ENCODE peak calls at places on chromosomes 12 and 14, in ten cellular contexts. U is stimulated activated naive CD8-positive, alpha-beta T cell treated with anti-CD3 and anti-CD28 coated beads, Interleukin-15, Interleukin-2, amounts not matched to agents 100 U/mL and 50 U/mL, for 24 hours; L is activated CD4-positive, alpha-beta T cell treated with anti-CD3 and anti-CD28 coated beads, Interleukin-2, amount 50 U/mL, for 24 hours; R is retina; Q is dorsolateral prefrontal cortex; G is head of caudate nucleus; E is heart right ventricle; K is SW480; T is iPS DF 19.7; S is amniotic stem cell. V is an unnamed sample.

GRCh38 chr14:45091696-45092095 is 7.8 kb downstream of the PRPF39 start:
- DNase-seq in U (no peak), L (no peak), R (no peak), Q (no peak), G (no peak), E (no peak), K (no peak), T (no peak), S (no peak), V (no peak)

GRCh38 chr12:128543493-128543892 is 276.5 kb downstream of the TMEM132C start:
- DNase-seq in U (no peak), L (no peak), R (no peak), Q (no peak), G (no peak), E (no peak), K (no peak), T (no peak), S (no peak), V (no peak)

GRCh38 chr14:32728526-32728925 is 210.2 kb upstream of the NPAS3 start:
- DNase-seq in U (no peak), L (no peak), R (no peak), Q (no peak), G (no peak), E (no peak), K (no peak), T (no peak), S (no peak), V (no peak)

GRCh38 chr12:131883521-131883900 is 10.9 kb upstream of the ULK1 start:
- DNase-seq in U (no peak), L (no peak), R (no peak), Q (no peak), G (no peak), E (no peak), K (no peak), T (no peak), S (no peak), V (no peak)

GRCh38 chr12:4107436-4107878 is 166.1 kb upstream of the CCND2 start:
- DNase-seq in U (peak), L (no peak), R (no peak), Q (no peak), G (no peak), E (no peak), K (peak), T (peak), S (peak), V (peak)

GRCh38 chr14:64680013-64680674 is 24.1 kb upstream of the PLEKHG3 start:
- DNase-seq in U (no peak), L (no peak), R (no peak), Q (no peak), G (peak), E (no peak), K (peak), T (no peak), S (no peak), V (no peak)

GRCh38 chr12:56120158-56120846 is 2.2 kb downstream of the ZC3H10 start:
- DNase-seq in U (no peak), L (no peak), R (no peak), Q (no peak), G (no peak), E (no peak), K (peak), T (no peak), S (no peak), V (no peak)

GRCh38 chr12:129079719-129080118 is 226.4 kb downstream of the GLT1D1 start:
- DNase-seq in U (no peak), L (no peak), R (no peak), Q (no peak), G (no peak), E (no peak), K (no peak), T (no peak), S (no peak), V (no peak)

GRCh38 chr12:48105321-48105866 is 485 bp downstream of the SENP1 start:
- DNase-seq in U (peak), L (peak), R (no peak), Q (no peak), G (no peak), E (no peak), K (peak), T (no peak), S (no peak), V (peak)

GRCh38 chr12:89060133-89060532 is 292.2 kb downstream of the DUSP6 start:
- DNase-seq in U (no peak), L (no peak), R (peak), Q (no peak), G (no peak), E (no peak), K (peak), T (no peak), S (no peak), V (no peak)

GRCh38 chr14:37864861-37865718 is 269.7 kb downstream of the TTC6 start:
- DNase-seq in U (no peak), L (no peak), R (no peak), Q (peak), G (no peak), E (no peak), K (no peak), T (no peak), S (no peak), V (no peak)

GRCh38 chr12:18750087-18750486 is 12.2 kb downstream of the CAPZA3 start:
- DNase-seq in U (no peak), L (no peak), R (no peak), Q (no peak), G (no peak), E (no peak), K (no peak), T (no peak), S (no peak), V (no peak)

GRCh38 chr12:95730457-95730856 is 60.1 kb downstream of the NTN4 start:
- DNase-seq in U (no peak), L (no peak), R (no peak), Q (no peak), G (no peak), E (no peak), K (peak), T (no peak), S (no peak), V (no peak)

GRCh38 chr12:75642226-75642625 is 130.8 kb upstream of the KRR1 start:
- DNase-seq in U (no peak), L (no peak), R (no peak), Q (no peak), G (no peak), E (no peak), K (no peak), T (no peak), S (no peak), V (peak)

GRCh38 chr12:132475304-132476037 is 14.5 kb upstream of the FBRSL1 start:
- DNase-seq in U (peak), L (no peak), R (no peak), Q (no peak), G (no peak), E (no peak), K (peak), T (no peak), S (no peak), V (no peak)

GRCh38 chr12:120388711-120389431 is 19.9 kb upstream of the MSI1 start:
- DNase-seq in U (no peak), L (no peak), R (peak), Q (peak), G (peak), E (no peak), K (peak), T (peak), S (no peak), V (no peak)

GRCh38 chr12:2309647-2310046 is 256.9 kb downstream of the CACNA1C start:
- DNase-seq in U (no peak), L (no peak), R (no peak), Q (no peak), G (no peak), E (no peak), K (no peak), T (no peak), S (no peak), V (peak)

GRCh38 chr12:34604227-34604626 is 581.9 kb downstream of the ALG10 start:
- DNase-seq in U (no peak), L (no peak), R (no peak), Q (no peak), G (no peak), E (no peak), K (no peak), T (no peak), S (no peak), V (no peak)

GRCh38 chr14:57526942-57527341 is 33.3 kb upstream of the CCDC198 start:
- DNase-seq in U (no peak), L (no peak), R (no peak), Q (no peak), G (no peak), E (no peak), K (no peak), T (peak), S (no peak), V (peak)